ENCODE peak calls at places on chromosome 20, in five cellular contexts. B is ascending aorta, T is IMR-90, K is psoas muscle, P is upper lobe of right lung. C is an unnamed sample. For H3K27me3, the result is how much of the 10 kb centered on the place peaks cover.

GRCh38 chr20:55166063-55166462 is 690.7 kb downstream of the DOK5 start:
- DNase-seq in K (no peak), B (no peak), P (no peak), T (no peak), C (no peak)

GRCh38 chr20:37390891-37391525 is 45.1 kb downstream of the SRC start:
- DNase-seq in B (peak), K (no peak), P (peak), T (no peak), C (peak)

GRCh38 chr20:50987493-50988210 is 29.0 kb downstream of the MOCS3 start:
- DNase-seq in K (peak), T (peak), P (no peak), B (peak), C (peak)

GRCh38 chr20:52800734-52801627 is 171.2 kb upstream of the TSHZ2 start:
- DNase-seq in B (no peak), P (no peak), K (no peak), T (no peak), C (no peak)

GRCh38 chr20:35370751-35371150 is 41.0 kb downstream of the UQCC1 start:
- DNase-seq in B (no peak), K (no peak), T (no peak), P (no peak), C (no peak)

GRCh38 chr20:5945963-5946362 is 4.4 kb downstream of the TRMT6 start:
- DNase-seq in K (no peak), P (no peak), B (no peak), T (peak), C (no peak)

GRCh38 chr20:51062065-51062464 is 39.2 kb upstream of the KCNG1 start:
- DNase-seq in P (no peak), T (peak), B (no peak), K (no peak), C (no peak)

GRCh38 chr20:34705383-34706021 is 1.4 kb downstream of the TP53INP2 start:
- DNase-seq in T (peak), K (no peak), P (no peak), B (no peak), C (no peak)

GRCh38 chr20:36017034-36017951 is 48.9 kb downstream of the CNBD2 start:
- DNase-seq in T (peak), B (peak), K (no peak), P (peak), C (no peak)

GRCh38 chr20:17971571-17972013 is 2.8 kb downstream of the MGME1 start:
- DNase-seq in K (no peak), T (peak), P (no peak), B (no peak), C (no peak)

GRCh38 chr20:54017846-54018245 is 52.5 kb downstream of the BCAS1 start:
- DNase-seq in K (no peak), B (no peak), P (no peak), T (no peak), C (no peak)

GRCh38 chr20:13298692-13299373 is 77.8 kb downstream of the ISM1 start:
- DNase-seq in T (no peak), B (no peak), P (no peak), K (no peak), C (no peak)

GRCh38 chr20:43824699-43825402 is 89.8 kb upstream of the TOX2 start:
- DNase-seq in P (peak), B (no peak), K (no peak), T (peak), C (no peak)

DNA sequence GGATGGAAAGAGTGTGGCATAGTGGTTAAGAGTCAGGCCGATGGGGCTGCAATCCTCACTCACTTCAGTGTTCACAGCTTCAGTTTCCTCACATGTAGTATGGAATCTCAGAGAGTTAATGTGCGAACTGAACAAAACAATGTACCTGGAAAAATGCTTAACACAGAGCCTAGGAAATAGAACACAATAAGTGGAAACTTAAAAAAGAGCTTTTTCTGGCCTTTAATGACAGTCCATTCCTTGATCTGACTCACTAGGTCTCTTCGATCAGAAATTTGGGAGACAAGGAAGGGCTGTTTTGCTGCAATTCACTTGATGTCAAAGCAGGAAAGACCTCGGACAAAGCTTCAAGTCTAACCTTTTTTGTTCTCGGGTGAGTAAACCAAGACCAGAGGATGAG is 56.1 kb downstream of the KCNB1 start:
- DNase-seq in T (no peak), P (no peak), B (no peak), K (no peak), C (no peak)
- H3K27me3 ChIP-seq in T (under half), P (under half), B (under half), K (under half), C (under half)

GRCh38 chr20:21099653-21100589 is 6.2 kb downstream of the LINC00237 start:
- DNase-seq in P (peak), K (peak), B (no peak), T (peak), C (peak)
- H3K27me3 ChIP-seq in P (half or more), K (under half), B (under half), T (half or more), C (half or more)

GRCh38 chr20:40651121-40651520 is 37.9 kb downstream of the MAFB start:
- DNase-seq in T (peak), K (no peak), B (no peak), P (no peak), C (no peak)
- H3K27me3 ChIP-seq in T (under half), K (under half), B (under half), P (under half), C (under half)

DNA sequence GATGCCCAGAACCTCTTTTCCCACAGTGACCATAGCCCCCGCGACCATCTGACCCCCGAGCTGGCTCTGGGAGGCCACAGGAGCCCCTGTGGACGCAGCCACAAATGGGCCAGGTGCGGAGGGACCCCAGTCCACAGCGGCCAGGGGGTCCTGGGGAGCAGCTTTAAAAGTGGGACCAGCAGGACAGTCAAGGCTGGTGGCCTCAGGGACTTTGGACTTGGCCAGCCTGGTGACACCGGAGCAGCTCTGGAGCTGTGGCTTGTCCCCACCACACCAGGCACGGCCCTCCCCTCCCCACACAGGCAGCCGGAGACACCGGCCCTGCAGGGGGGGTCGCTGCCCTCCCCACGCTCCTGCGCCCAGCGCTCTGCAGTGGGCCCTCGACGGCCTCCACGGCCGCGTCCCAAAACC is 3.5 kb downstream of the FNDC11 start:
- DNase-seq in B (no peak), P (no peak), K (no peak), T (no peak), C (no peak)
- H3K27me3 ChIP-seq in B (under half), P (under half), K (under half), T (under half), C (under half)

DNA sequence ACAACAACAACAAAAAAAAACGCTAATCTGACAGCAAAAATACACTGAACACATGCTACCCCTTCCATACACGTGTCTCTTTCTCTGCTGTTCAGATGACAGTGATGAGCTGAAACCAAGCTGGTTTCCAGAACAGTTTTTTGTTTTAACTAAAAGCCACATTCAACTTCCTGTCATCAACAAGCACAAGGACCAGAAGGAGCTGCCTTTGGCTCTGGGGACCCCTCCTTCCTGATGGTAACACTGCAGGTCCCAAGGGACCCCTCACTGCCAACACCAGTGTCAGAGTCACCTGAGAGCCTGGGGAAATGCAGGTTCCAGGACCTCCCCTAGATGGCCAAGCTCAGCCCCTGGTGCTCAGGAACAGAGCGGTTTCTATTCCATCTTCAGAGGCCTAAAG is 6.0 kb downstream of the CST7 start:
- DNase-seq in B (no peak), T (no peak), P (no peak), K (no peak), C (peak)
- H3K27me3 ChIP-seq in B (under half), T (under half), P (under half), K (under half), C (under half)

GRCh38 chr20:62370807-62371587 is 3.9 kb upstream of the LAMA5 start:
- DNase-seq in T (no peak), K (no peak), P (peak), B (no peak), C (no peak)
- H3K27me3 ChIP-seq in T (under half), K (under half), P (under half), B (under half), C (under half)

DNA sequence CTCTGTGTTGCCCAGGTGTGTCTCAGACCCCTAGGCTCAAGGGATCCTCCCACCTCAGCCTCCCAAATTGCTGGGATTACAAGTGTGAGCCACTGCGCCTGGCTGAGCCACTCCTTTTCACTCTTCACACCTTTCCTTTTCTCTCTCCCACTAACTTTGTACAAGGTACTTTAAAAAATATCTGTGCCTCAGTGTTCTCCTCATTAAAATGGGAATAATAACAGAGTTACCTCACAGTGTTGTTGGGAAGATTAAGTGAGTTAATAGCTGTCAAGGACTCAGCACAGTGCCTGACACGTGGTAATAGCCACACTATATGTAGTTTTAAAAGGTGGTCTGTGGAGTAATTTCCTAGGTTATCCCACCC is 78.8 kb upstream of the NAA20 start:
- DNase-seq in P (no peak), T (no peak), B (no peak), K (no peak), C (no peak)
- H3K27me3 ChIP-seq in P (under half), T (under half), B (under half), K (under half), C (under half)

DNA sequence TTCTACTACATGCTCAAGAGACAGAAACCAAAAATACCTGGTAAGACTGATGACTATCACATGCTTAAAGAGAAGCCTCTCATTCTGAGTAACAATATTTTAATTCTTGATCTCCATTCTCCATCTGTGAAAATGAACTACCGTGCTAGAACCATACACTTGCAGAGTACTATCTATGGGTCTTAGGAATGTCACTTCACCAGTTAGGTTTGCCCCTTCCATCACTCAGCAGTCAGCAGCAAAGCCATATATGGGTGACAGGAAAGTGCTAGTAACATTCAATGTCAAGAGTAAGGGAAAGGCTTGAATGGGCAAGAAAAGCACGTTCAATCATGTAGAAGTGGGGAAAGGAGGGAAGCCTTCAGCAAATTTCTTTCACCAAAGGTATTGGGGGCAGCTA is 2.3 kb downstream of the DNAAF9 start:
- DNase-seq in T (no peak), P (no peak), B (no peak), K (no peak), C (no peak)
- H3K27me3 ChIP-seq in T (under half), P (under half), B (under half), K (under half), C (under half)

C was measured in CD8-positive, alpha-beta memory T cell.